ENCODE peak calls at places on chromosomes 7 and 10, in six cellular contexts. O is midbrain, F is Daoy, S is myocyte, T is astrocyte of the cerebellum, A is ureter. E is an unnamed sample.

GRCh38 chr7:114823290-114823689 is 98.6 kb upstream of the MDFIC start:
- DNase-seq in O (no peak), F (no peak), S (peak; percentile 86), T (no peak), A (no peak), E (no peak)

GRCh38 chr10:101062231-101063161 is 707 bp downstream of the KAZALD1 start:
- DNase-seq in O (no peak), F (no peak), S (peak; percentile 38), T (no peak), A (no peak), E (no peak)

GRCh38 chr10:124185074-124185473 is 91.7 kb upstream of the CHST15 start:
- DNase-seq in O (no peak), F (no peak), S (no peak), T (no peak), A (peak; percentile 75), E (no peak)

GRCh38 chr10:119859422-119860258 is 13.0 kb downstream of the MCMBP start:
- DNase-seq in O (peak; percentile 49), F (peak; percentile 13), S (peak; percentile 52), T (peak; percentile 59), A (no peak), E (no peak)

GRCh38 chr7:31887006-31887405 is 183.2 kb downstream of the PDE1C start:
- DNase-seq in O (no peak), F (no peak), S (no peak), T (peak; percentile 6), A (no peak), E (no peak)

GRCh38 chr10:77428776-77429395 is 208.7 kb downstream of the KCNMA1 start:
- DNase-seq in O (peak; percentile 36), F (peak; percentile 50), S (peak; percentile 82), T (peak; percentile 73), A (peak; percentile 62), E (peak; percentile 72)

GRCh38 chr10:108787932-108788331 is 1135.4 kb downstream of the XPNPEP1 start:
- DNase-seq in O (no peak), F (no peak), S (no peak), T (no peak), A (no peak), E (no peak)

GRCh38 chr10:43339136-43339535 is 32.3 kb upstream of the FXYD4 start:
- DNase-seq in O (no peak), F (no peak), S (no peak), T (no peak), A (no peak), E (no peak)

GRCh38 chr7:28348631-28349030 is 63.7 kb upstream of the CREB5 start:
- DNase-seq in O (no peak), F (no peak), S (peak; percentile 80), T (no peak), A (no peak), E (no peak)